ENCODE peak calls at places on chromosomes 11 and 22, in nine cellular contexts. S is kidney; V is CD8-positive, alpha-beta memory T cell; Q is naive thymus-derived CD4-positive, alpha-beta T cell; R is adrenal gland; E is PC-3; N is GM23248; F is neural progenitor cell; T is MM.1S. G is an unnamed sample. For H3K9me3, the result is how much of the 10 kb centered on the place peaks cover.

GRCh38 chr11:22304337-22304961 is 33.7 kb upstream of the SLC17A6 start:
- DNase-seq in N (peak), F (peak), T (peak), R (no peak), E (peak), Q (peak), V (no peak), S (no peak), G (no peak)

GRCh38 chr22:46454910-46455269 is 82.5 kb downstream of the CELSR1 start:
- DNase-seq in E (peak), Q (no peak), F (no peak), T (no peak), S (no peak), V (no peak), N (no peak), R (no peak), G (no peak)

GRCh38 chr22:37472418-37473006 is 13.7 kb downstream of the MFNG start:
- DNase-seq in Q (peak), R (peak), V (peak), F (peak), E (peak), T (no peak), S (peak), N (peak), G (peak)

GRCh38 chr11:60005360-60005759 is 11.6 kb upstream of the OOSP4B start:
- DNase-seq in N (peak), T (no peak), R (no peak), E (peak), F (no peak), S (no peak), Q (no peak), V (no peak), G (no peak)

GRCh38 chr22:20180245-20180630 is 29.4 kb upstream of the CCDC188 start:
- DNase-seq in E (no peak), S (no peak), F (peak), Q (no peak), T (no peak), R (no peak), V (no peak), N (no peak), G (no peak)

GRCh38 chr11:59560702-59561469 is 49.5 kb downstream of the OR4D9 start:
- DNase-seq in R (peak), T (peak), Q (peak), N (peak), V (peak), F (peak), E (peak), S (peak), G (peak)

GRCh38 chr11:65251476-65251875 is 10.3 kb upstream of the POLA2 start:
- DNase-seq in Q (no peak), V (no peak), F (no peak), S (no peak), E (peak), T (no peak), N (peak), R (no peak), G (no peak)

GRCh38 chr11:65291613-65292012 is 23.1 kb upstream of the CDC42EP2 start:
- DNase-seq in N (peak), S (no peak), R (no peak), V (no peak), E (peak), T (no peak), F (no peak), Q (no peak), G (no peak)

GRCh38 chr22:38924197-38924952 is 33.0 kb upstream of the APOBEC3A start:
- DNase-seq in S (peak), T (no peak), Q (no peak), R (peak), F (no peak), N (peak), E (peak), V (no peak), G (peak)

GRCh38 chr11:73838443-73839122 is 38.1 kb downstream of the COA4 start:
- DNase-seq in Q (no peak), N (peak), T (no peak), S (no peak), R (no peak), F (peak), V (no peak), E (no peak), G (no peak)

GRCh38 chr11:120302001-120302805 is 22.9 kb upstream of the TLCD5 start:
- DNase-seq in T (no peak), Q (no peak), R (no peak), S (peak), V (no peak), E (peak), F (no peak), N (no peak), G (no peak)

GRCh38 chr11:111736191-111736590 is 30.0 kb downstream of the PPP2R1B start:
- DNase-seq in E (no peak), T (no peak), V (no peak), Q (no peak), R (no peak), S (peak), F (no peak), N (peak), G (peak)

GRCh38 chr11:119727523-119728081 is 1.4 kb downstream of the NECTIN1 start:
- DNase-seq in R (no peak), F (peak), E (peak), N (peak), S (no peak), Q (peak), V (peak), T (peak), G (peak)

GRCh38 chr11:36376888-36377758 is 81.0 kb downstream of the PRR5L start:
- DNase-seq in F (peak), E (no peak), V (peak), S (peak), T (peak), Q (no peak), R (peak), N (peak), G (peak)

GRCh38 chr22:25081409-25081824 is 118.2 kb upstream of the CRYBB3 start:
- DNase-seq in S (no peak), R (no peak), T (peak), F (peak), V (no peak), N (peak), Q (peak), E (peak), G (no peak)

GRCh38 chr11:61447601-61448551 is 18.0 kb downstream of the SDHAF2 start:
- DNase-seq in Q (no peak), N (peak), R (no peak), F (no peak), T (no peak), V (no peak), S (no peak), E (no peak), G (no peak)

GRCh38 chr11:118259138-118259537 is 5.0 kb downstream of the MPZL2 start:
- DNase-seq in F (no peak), S (no peak), T (no peak), V (no peak), Q (no peak), R (no peak), N (no peak), E (no peak), G (no peak)

GRCh38 chr22:35230839-35231584 is 26.3 kb upstream of the HMGXB4 start:
- DNase-seq in T (peak), Q (no peak), R (no peak), E (peak), V (no peak), N (no peak), F (no peak), S (no peak), G (no peak)

GRCh38 chr11:23988381-23989006 is 508.4 kb upstream of the LUZP2 start:
- DNase-seq in E (peak), R (no peak), F (no peak), T (peak), V (no peak), Q (no peak), N (peak), S (no peak), G (no peak)

GRCh38 chr11:73950869-73951710 is at the start of gene DNAJB13:
- DNase-seq in E (peak), T (peak), Q (no peak), V (no peak), R (peak), S (peak), F (peak), N (peak), G (no peak)

GRCh38 chr11:125275905-125276634 is 111.5 kb downstream of the PKNOX2 start:
- DNase-seq in E (no peak), R (no peak), V (no peak), Q (no peak), S (no peak), T (no peak), F (no peak), N (peak), G (no peak)

GRCh38 chr11:58227956-58228615 is 632 bp downstream of the OR10Q1 start:
- DNase-seq in T (no peak), F (no peak), N (no peak), V (no peak), R (no peak), Q (no peak), E (no peak), S (no peak), G (no peak)

GRCh38 chr11:125062931-125063428 is at the start of gene SLC37A2:
- DNase-seq in V (peak), S (peak), E (peak), F (peak), Q (no peak), R (peak), N (peak), T (peak), G (peak)

GRCh38 chr11:30326114-30326783 is 3.3 kb downstream of the ARL14EP start:
- DNase-seq in R (peak), N (peak), F (no peak), V (no peak), T (no peak), E (peak), S (no peak), Q (no peak), G (no peak)

GRCh38 chr22:11307996-11308395 is 4220.0 kb upstream of the OR11H1 start:
- DNase-seq in V (no peak), S (no peak), E (no peak), F (no peak), N (no peak), T (no peak), Q (no peak), R (no peak), G (peak)

GRCh38 chr11:70587095-70587389 is 188.7 kb downstream of the CTTN start:
- DNase-seq in E (no peak), S (peak), V (no peak), N (no peak), R (no peak), F (no peak), T (no peak), Q (no peak), G (no peak)

GRCh38 chr11:70594031-70594430 is 195.7 kb downstream of the CTTN start:
- DNase-seq in N (no peak), V (no peak), F (no peak), R (no peak), S (peak), Q (no peak), E (no peak), T (no peak), G (no peak)

GRCh38 chr11:70592641-70593165 is 194.4 kb downstream of the CTTN start:
- DNase-seq in R (no peak), Q (no peak), F (no peak), T (no peak), V (no peak), E (no peak), N (no peak), S (no peak), G (peak)

GRCh38 chr11:70593446-70593983 is 195.2 kb downstream of the CTTN start:
- DNase-seq in F (no peak), N (no peak), Q (no peak), S (peak), V (no peak), R (no peak), E (no peak), T (no peak), G (no peak)

GRCh38 chr11:70590356-70590991 is 192.1 kb downstream of the CTTN start:
- DNase-seq in E (no peak), S (peak), R (no peak), T (no peak), F (no peak), N (no peak), V (no peak), Q (no peak), G (no peak)
- H3K9me3 ChIP-seq in E (under half), S (under half), R (under half), T (under half), F (under half), N (under half), V (under half), Q (under half), G (under half)

DNA sequence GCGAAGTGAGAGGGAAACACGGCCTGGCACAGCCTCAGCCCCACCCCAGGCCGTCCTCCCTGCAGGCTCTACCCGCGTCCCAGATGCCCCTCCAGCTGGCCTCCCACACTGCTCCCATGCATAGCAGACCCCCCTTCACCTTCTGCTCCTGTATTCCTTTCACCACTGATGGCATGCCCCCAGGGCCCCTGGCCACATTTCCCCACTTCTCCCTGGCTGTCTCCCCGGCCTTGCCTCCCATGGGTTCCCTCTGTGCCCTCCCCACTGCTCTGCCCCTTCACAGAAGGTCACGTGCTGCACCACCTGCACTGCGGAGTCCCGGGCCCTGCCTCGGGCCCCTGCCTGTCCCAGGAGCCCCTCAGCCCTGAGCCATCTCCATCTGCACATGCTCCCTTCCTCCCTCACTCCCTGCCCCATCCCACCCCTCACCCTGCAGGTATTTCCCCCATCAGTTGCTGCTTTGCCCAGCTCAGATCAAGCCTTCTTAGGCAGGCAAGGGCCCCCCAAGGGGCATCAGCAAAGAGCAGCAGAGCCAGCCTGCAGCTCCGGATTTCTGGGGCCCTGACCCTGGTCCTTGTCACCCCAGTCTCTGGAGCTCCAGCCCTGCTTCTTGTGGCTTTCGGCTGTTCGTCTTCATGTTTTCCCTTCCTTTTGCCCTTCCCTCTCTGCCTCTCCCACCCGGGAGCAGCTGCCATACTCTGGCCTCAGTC is 46.4 kb downstream of the GAB4 start:
- DNase-seq in V (no peak), R (no peak), E (no peak), S (peak), T (no peak), N (no peak), F (no peak), Q (no peak), G (no peak)
- H3K9me3 ChIP-seq in V (under half), R (under half), E (under half), S (under half), T (under half), N (under half), F (under half), Q (under half), G (under half)

GRCh38 chr11:130740819-130741218 is 175.5 kb downstream of the SNX19 start:
- DNase-seq in F (no peak), N (peak), T (no peak), E (no peak), R (no peak), Q (no peak), S (no peak), V (no peak), G (no peak)

GRCh38 chr11:130738618-130739017 is 177.7 kb downstream of the SNX19 start:
- DNase-seq in V (no peak), Q (no peak), N (peak), E (peak), F (no peak), T (no peak), S (no peak), R (no peak), G (no peak)

GRCh38 chr11:130737041-130737830 is 179.0 kb downstream of the SNX19 start:
- DNase-seq in T (no peak), R (no peak), E (no peak), S (no peak), F (no peak), N (no peak), Q (no peak), V (no peak), G (no peak)

GRCh38 chr11:130732476-130732875 is 183.8 kb downstream of the SNX19 start:
- DNase-seq in T (no peak), S (no peak), E (no peak), V (no peak), F (no peak), N (no peak), R (no peak), Q (no peak), G (no peak)

GRCh38 chr11:130737866-130738431 is 178.3 kb downstream of the SNX19 start:
- DNase-seq in S (peak), T (no peak), V (no peak), F (no peak), N (peak), E (peak), Q (no peak), R (peak), G (no peak)
- H3K9me3 ChIP-seq in S (under half), T (under half), V (under half), F (under half), N (under half), E (under half), Q (under half), R (under half), G (under half)

GRCh38 chr22:48146426-48146825 is 1384.0 kb downstream of the TBC1D22A start:
- DNase-seq in S (no peak), T (no peak), F (no peak), N (no peak), Q (no peak), E (no peak), R (no peak), V (no peak), G (no peak)
- H3K9me3 ChIP-seq in S (under half), T (under half), F (under half), N (under half), Q (under half), E (under half), R (under half), V (under half), G (under half)

GRCh38 chr22:48586799-48587185 is 1240.9 kb downstream of the BRD1 start:
- DNase-seq in Q (no peak), N (no peak), F (no peak), R (no peak), V (no peak), E (no peak), S (peak), T (no peak), G (no peak)

GRCh38 chr22:48587236-48587865 is 1240.3 kb downstream of the BRD1 start:
- DNase-seq in T (no peak), V (no peak), R (no peak), F (no peak), N (no peak), S (peak), E (no peak), Q (no peak), G (no peak)

GRCh38 chr22:48588881-48589450 is 1238.7 kb downstream of the BRD1 start:
- DNase-seq in N (no peak), E (no peak), Q (no peak), F (no peak), R (no peak), V (no peak), T (no peak), S (peak), G (peak)

GRCh38 chr22:48588151-48588880 is 1239.4 kb downstream of the BRD1 start:
- DNase-seq in T (no peak), Q (no peak), N (no peak), R (no peak), S (peak), V (no peak), E (no peak), F (no peak), G (no peak)

DNA sequence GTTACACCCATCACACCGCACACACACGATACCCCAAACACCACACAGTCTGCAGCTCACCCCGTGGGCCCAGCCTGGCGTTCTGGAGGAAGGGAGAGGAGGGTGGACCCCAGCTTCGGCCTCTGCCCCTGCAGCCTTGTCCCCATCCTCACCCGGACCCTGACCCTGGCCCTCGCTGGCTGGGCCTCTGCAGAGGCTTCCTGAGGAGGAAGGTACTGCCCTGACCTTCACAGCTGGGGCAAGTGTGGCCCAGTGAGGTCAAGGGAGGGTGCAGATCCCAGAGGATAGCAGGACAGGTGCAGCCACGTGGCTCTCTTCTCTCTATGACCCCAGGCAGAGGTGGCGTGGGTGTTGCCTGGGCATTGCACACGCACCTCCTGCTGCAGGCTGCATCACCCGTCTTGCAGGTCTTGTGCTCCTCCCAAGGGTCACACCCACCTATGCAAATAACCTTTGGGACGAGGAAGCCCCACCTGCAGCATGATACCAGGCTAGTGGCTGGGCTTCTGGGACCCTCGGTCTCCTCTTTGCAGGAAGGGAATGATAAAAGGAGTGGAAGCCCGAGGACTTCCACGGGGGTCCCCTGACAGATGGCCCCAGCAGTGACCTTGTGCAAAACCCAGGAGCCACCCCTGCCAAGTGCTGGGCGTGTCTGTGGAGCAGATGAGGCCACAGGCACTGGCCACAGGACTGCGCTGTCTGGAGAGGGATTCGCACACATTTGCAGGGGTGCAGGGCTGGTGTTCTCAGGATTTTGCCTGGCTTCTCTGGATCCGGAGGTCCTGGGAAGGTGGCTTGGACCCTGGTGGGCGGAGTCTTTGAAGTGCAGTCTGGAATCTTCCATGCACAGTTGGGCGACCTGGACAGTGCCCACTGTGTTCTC is 1241.5 kb downstream of the BRD1 start:
- DNase-seq in R (no peak), F (peak), Q (no peak), S (peak), N (no peak), T (no peak), E (no peak), V (no peak), G (no peak)
- H3K9me3 ChIP-seq in R (under half), F (under half), Q (under half), S (under half), N (under half), T (under half), E (under half), V (under half), G (under half)

DNA sequence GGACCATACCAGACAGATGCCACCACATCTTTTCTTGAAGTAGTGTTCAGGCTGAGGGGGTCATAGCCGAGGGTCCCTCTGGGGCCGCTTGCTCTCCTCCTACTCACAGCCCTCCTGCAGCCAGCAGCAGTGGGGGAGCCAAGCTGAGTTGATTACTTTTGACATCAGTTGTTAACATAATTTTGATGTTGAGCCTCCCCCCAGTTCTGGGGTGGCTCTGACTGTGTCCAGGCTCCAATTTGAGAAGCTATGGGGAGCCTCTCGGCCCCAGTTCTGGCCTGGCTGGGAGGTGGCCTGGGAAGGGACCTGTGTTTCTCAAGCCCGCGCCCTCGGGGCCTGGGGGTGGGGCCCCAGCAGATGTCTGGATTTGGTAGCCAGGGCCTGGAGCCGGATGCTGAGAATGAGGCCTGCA is 48.0 kb downstream of the KCNQ1OT1 start:
- DNase-seq in N (no peak), R (no peak), T (no peak), S (peak), V (no peak), Q (no peak), F (no peak), E (no peak), G (no peak)
- H3K9me3 ChIP-seq in N (under half), R (under half), T (under half), S (under half), V (under half), Q (under half), F (under half), E (under half), G (under half)

GRCh38 chr11:2657697-2658284 is 42.0 kb downstream of the KCNQ1OT1 start:
- DNase-seq in V (no peak), E (no peak), S (no peak), N (no peak), F (no peak), T (no peak), R (no peak), Q (no peak), G (no peak)
- H3K9me3 ChIP-seq in V (under half), E (under half), S (under half), N (under half), F (under half), T (under half), R (under half), Q (under half), G (under half)

G was measured in pancreas.